ENCODE peak calls at places on chromosomes 12 and 14, in nine cellular contexts. One of them, this sample, is unnamed.

GRCh38 chr12:1791104-1791927 is 29.0 kb upstream of the LRTM2 start:
- DNase-seq in coronary artery: peak
- DNase-seq in activated T-helper 9 cell treated with anti-CD3 and anti-CD28 coated beads, Interleukin-2, amount 50 U/mL, for 16 hours: no peak
- DNase-seq in EL: peak
- DNase-seq in psoas muscle: peak
- DNase-seq in heart left ventricle: peak
- DNase-seq in activated naive CD4-positive, alpha-beta T cell treated with anti-CD3 and anti-CD28 coated beads, Interleukin-2, amount 50 U/mL, for 16 hours: peak
- DNase-seq in tibial artery: peak
- DNase-seq in NCI-H1092: peak
- DNase-seq in this sample: no peak

GRCh38 chr14:66842911-66843572 is 335.1 kb downstream of the GPHN start:
- DNase-seq in heart left ventricle: no peak
- DNase-seq in activated naive CD4-positive, alpha-beta T cell treated with anti-CD3 and anti-CD28 coated beads, Interleukin-2, amount 50 U/mL, for 16 hours: no peak
- DNase-seq in activated T-helper 9 cell treated with anti-CD3 and anti-CD28 coated beads, Interleukin-2, amount 50 U/mL, for 16 hours: no peak
- DNase-seq in EL: no peak
- DNase-seq in tibial artery: no peak
- DNase-seq in NCI-H1092: no peak
- DNase-seq in coronary artery: no peak
- DNase-seq in psoas muscle: no peak
- DNase-seq in this sample: no peak

GRCh38 chr12:120098756-120099470 is 17.6 kb downstream of the RAB35 start:
- DNase-seq in psoas muscle: peak
- DNase-seq in activated T-helper 9 cell treated with anti-CD3 and anti-CD28 coated beads, Interleukin-2, amount 50 U/mL, for 16 hours: no peak
- DNase-seq in NCI-H1092: no peak
- DNase-seq in coronary artery: no peak
- DNase-seq in heart left ventricle: no peak
- DNase-seq in EL: no peak
- DNase-seq in activated naive CD4-positive, alpha-beta T cell treated with anti-CD3 and anti-CD28 coated beads, Interleukin-2, amount 50 U/mL, for 16 hours: no peak
- DNase-seq in tibial artery: no peak
- DNase-seq in this sample: no peak

GRCh38 chr12:67833602-67834001 is 155.6 kb upstream of the IFNG-AS1 start:
- DNase-seq in heart left ventricle: no peak
- DNase-seq in tibial artery: no peak
- DNase-seq in coronary artery: no peak
- DNase-seq in activated T-helper 9 cell treated with anti-CD3 and anti-CD28 coated beads, Interleukin-2, amount 50 U/mL, for 16 hours: no peak
- DNase-seq in EL: no peak
- DNase-seq in activated naive CD4-positive, alpha-beta T cell treated with anti-CD3 and anti-CD28 coated beads, Interleukin-2, amount 50 U/mL, for 16 hours: no peak
- DNase-seq in NCI-H1092: no peak
- DNase-seq in psoas muscle: no peak
- DNase-seq in this sample: no peak

GRCh38 chr12:118375348-118375747 is 1.0 kb upstream of the SUDS3 start:
- DNase-seq in coronary artery: no peak
- DNase-seq in activated naive CD4-positive, alpha-beta T cell treated with anti-CD3 and anti-CD28 coated beads, Interleukin-2, amount 50 U/mL, for 16 hours: no peak
- DNase-seq in tibial artery: no peak
- DNase-seq in NCI-H1092: no peak
- DNase-seq in EL: no peak
- DNase-seq in heart left ventricle: no peak
- DNase-seq in activated T-helper 9 cell treated with anti-CD3 and anti-CD28 coated beads, Interleukin-2, amount 50 U/mL, for 16 hours: no peak
- DNase-seq in psoas muscle: no peak
- DNase-seq in this sample: no peak

GRCh38 chr14:89388853-89389252 is 28.2 kb downstream of the FOXN3 start:
- DNase-seq in NCI-H1092: no peak
- DNase-seq in activated T-helper 9 cell treated with anti-CD3 and anti-CD28 coated beads, Interleukin-2, amount 50 U/mL, for 16 hours: no peak
- DNase-seq in coronary artery: no peak
- DNase-seq in tibial artery: no peak
- DNase-seq in heart left ventricle: no peak
- DNase-seq in EL: peak
- DNase-seq in activated naive CD4-positive, alpha-beta T cell treated with anti-CD3 and anti-CD28 coated beads, Interleukin-2, amount 50 U/mL, for 16 hours: no peak
- DNase-seq in psoas muscle: no peak
- DNase-seq in this sample: no peak

GRCh38 chr12:52551466-52551865 is 1.5 kb downstream of the KRT71 start:
- DNase-seq in tibial artery: no peak
- DNase-seq in NCI-H1092: no peak
- DNase-seq in EL: no peak
- DNase-seq in coronary artery: no peak
- DNase-seq in psoas muscle: no peak
- DNase-seq in activated T-helper 9 cell treated with anti-CD3 and anti-CD28 coated beads, Interleukin-2, amount 50 U/mL, for 16 hours: no peak
- DNase-seq in activated naive CD4-positive, alpha-beta T cell treated with anti-CD3 and anti-CD28 coated beads, Interleukin-2, amount 50 U/mL, for 16 hours: no peak
- DNase-seq in heart left ventricle: peak
- DNase-seq in this sample: no peak

GRCh38 chr12:80627773-80628172 is 79.7 kb upstream of the MYF6 start:
- DNase-seq in psoas muscle: no peak
- DNase-seq in EL: peak
- DNase-seq in coronary artery: no peak
- DNase-seq in activated T-helper 9 cell treated with anti-CD3 and anti-CD28 coated beads, Interleukin-2, amount 50 U/mL, for 16 hours: no peak
- DNase-seq in tibial artery: no peak
- DNase-seq in activated naive CD4-positive, alpha-beta T cell treated with anti-CD3 and anti-CD28 coated beads, Interleukin-2, amount 50 U/mL, for 16 hours: no peak
- DNase-seq in NCI-H1092: no peak
- DNase-seq in heart left ventricle: no peak
- DNase-seq in this sample: no peak

GRCh38 chr14:34051966-34052657 is 101.2 kb upstream of the EGLN3 start:
- DNase-seq in activated T-helper 9 cell treated with anti-CD3 and anti-CD28 coated beads, Interleukin-2, amount 50 U/mL, for 16 hours: no peak
- DNase-seq in activated naive CD4-positive, alpha-beta T cell treated with anti-CD3 and anti-CD28 coated beads, Interleukin-2, amount 50 U/mL, for 16 hours: no peak
- DNase-seq in EL: peak
- DNase-seq in NCI-H1092: no peak
- DNase-seq in psoas muscle: no peak
- DNase-seq in coronary artery: no peak
- DNase-seq in heart left ventricle: no peak
- DNase-seq in tibial artery: no peak
- DNase-seq in this sample: no peak

GRCh38 chr12:52496054-52496453 is 3.0 kb upstream of the KRT6A start:
- DNase-seq in tibial artery: no peak
- DNase-seq in coronary artery: no peak
- DNase-seq in heart left ventricle: no peak
- DNase-seq in NCI-H1092: no peak
- DNase-seq in activated T-helper 9 cell treated with anti-CD3 and anti-CD28 coated beads, Interleukin-2, amount 50 U/mL, for 16 hours: no peak
- DNase-seq in EL: no peak
- DNase-seq in psoas muscle: no peak
- DNase-seq in activated naive CD4-positive, alpha-beta T cell treated with anti-CD3 and anti-CD28 coated beads, Interleukin-2, amount 50 U/mL, for 16 hours: no peak
- DNase-seq in this sample: no peak

GRCh38 chr12:84408936-84409335 is 503.7 kb downstream of the SLC6A15 start:
- DNase-seq in psoas muscle: no peak
- DNase-seq in EL: peak
- DNase-seq in activated T-helper 9 cell treated with anti-CD3 and anti-CD28 coated beads, Interleukin-2, amount 50 U/mL, for 16 hours: no peak
- DNase-seq in heart left ventricle: no peak
- DNase-seq in NCI-H1092: no peak
- DNase-seq in activated naive CD4-positive, alpha-beta T cell treated with anti-CD3 and anti-CD28 coated beads, Interleukin-2, amount 50 U/mL, for 16 hours: no peak
- DNase-seq in tibial artery: no peak
- DNase-seq in coronary artery: no peak
- DNase-seq in this sample: no peak

GRCh38 chr12:122106891-122107660 is 28.5 kb downstream of the MLXIP start:
- DNase-seq in heart left ventricle: peak
- DNase-seq in EL: peak
- DNase-seq in tibial artery: no peak
- DNase-seq in psoas muscle: no peak
- DNase-seq in coronary artery: no peak
- DNase-seq in activated naive CD4-positive, alpha-beta T cell treated with anti-CD3 and anti-CD28 coated beads, Interleukin-2, amount 50 U/mL, for 16 hours: no peak
- DNase-seq in NCI-H1092: peak
- DNase-seq in activated T-helper 9 cell treated with anti-CD3 and anti-CD28 coated beads, Interleukin-2, amount 50 U/mL, for 16 hours: no peak
- DNase-seq in this sample: peak

GRCh38 chr12:127680516-127680915 is 586.5 kb upstream of the TMEM132C start:
- DNase-seq in psoas muscle: no peak
- DNase-seq in NCI-H1092: no peak
- DNase-seq in activated naive CD4-positive, alpha-beta T cell treated with anti-CD3 and anti-CD28 coated beads, Interleukin-2, amount 50 U/mL, for 16 hours: no peak
- DNase-seq in tibial artery: no peak
- DNase-seq in EL: no peak
- DNase-seq in coronary artery: no peak
- DNase-seq in heart left ventricle: no peak
- DNase-seq in activated T-helper 9 cell treated with anti-CD3 and anti-CD28 coated beads, Interleukin-2, amount 50 U/mL, for 16 hours: no peak
- DNase-seq in this sample: no peak

GRCh38 chr12:54680374-54680773 is 32.2 kb upstream of the DCD start:
- DNase-seq in heart left ventricle: no peak
- DNase-seq in activated naive CD4-positive, alpha-beta T cell treated with anti-CD3 and anti-CD28 coated beads, Interleukin-2, amount 50 U/mL, for 16 hours: peak
- DNase-seq in EL: peak
- DNase-seq in activated T-helper 9 cell treated with anti-CD3 and anti-CD28 coated beads, Interleukin-2, amount 50 U/mL, for 16 hours: no peak
- DNase-seq in NCI-H1092: no peak
- DNase-seq in tibial artery: no peak
- DNase-seq in psoas muscle: no peak
- DNase-seq in coronary artery: no peak
- DNase-seq in this sample: no peak

GRCh38 chr14:102390486-102390885 is 27.7 kb downstream of the TECPR2 start:
- DNase-seq in heart left ventricle: no peak
- DNase-seq in tibial artery: no peak
- DNase-seq in NCI-H1092: no peak
- DNase-seq in activated T-helper 9 cell treated with anti-CD3 and anti-CD28 coated beads, Interleukin-2, amount 50 U/mL, for 16 hours: no peak
- DNase-seq in EL: peak
- DNase-seq in activated naive CD4-positive, alpha-beta T cell treated with anti-CD3 and anti-CD28 coated beads, Interleukin-2, amount 50 U/mL, for 16 hours: no peak
- DNase-seq in psoas muscle: no peak
- DNase-seq in coronary artery: no peak
- DNase-seq in this sample: no peak

GRCh38 chr12:55874465-55874864 is 31.7 kb upstream of the MMP19 start:
- DNase-seq in activated naive CD4-positive, alpha-beta T cell treated with anti-CD3 and anti-CD28 coated beads, Interleukin-2, amount 50 U/mL, for 16 hours: no peak
- DNase-seq in coronary artery: no peak
- DNase-seq in tibial artery: no peak
- DNase-seq in heart left ventricle: no peak
- DNase-seq in activated T-helper 9 cell treated with anti-CD3 and anti-CD28 coated beads, Interleukin-2, amount 50 U/mL, for 16 hours: no peak
- DNase-seq in NCI-H1092: no peak
- DNase-seq in psoas muscle: no peak
- DNase-seq in EL: no peak
- DNase-seq in this sample: peak

GRCh38 chr14:88036422-88036821 is 31.5 kb downstream of the GPR65 start:
- DNase-seq in tibial artery: no peak
- DNase-seq in heart left ventricle: no peak
- DNase-seq in activated naive CD4-positive, alpha-beta T cell treated with anti-CD3 and anti-CD28 coated beads, Interleukin-2, amount 50 U/mL, for 16 hours: no peak
- DNase-seq in EL: no peak
- DNase-seq in NCI-H1092: no peak
- DNase-seq in psoas muscle: no peak
- DNase-seq in activated T-helper 9 cell treated with anti-CD3 and anti-CD28 coated beads, Interleukin-2, amount 50 U/mL, for 16 hours: no peak
- DNase-seq in coronary artery: no peak
- DNase-seq in this sample: no peak

GRCh38 chr12:64767495-64767894 is 8.3 kb upstream of the GNS start:
- DNase-seq in psoas muscle: no peak
- DNase-seq in EL: no peak
- DNase-seq in activated naive CD4-positive, alpha-beta T cell treated with anti-CD3 and anti-CD28 coated beads, Interleukin-2, amount 50 U/mL, for 16 hours: no peak
- DNase-seq in tibial artery: no peak
- DNase-seq in coronary artery: no peak
- DNase-seq in heart left ventricle: no peak
- DNase-seq in activated T-helper 9 cell treated with anti-CD3 and anti-CD28 coated beads, Interleukin-2, amount 50 U/mL, for 16 hours: no peak
- DNase-seq in NCI-H1092: no peak
- DNase-seq in this sample: no peak

GRCh38 chr14:73760598-73761586 is 46.7 kb upstream of the PNMA1 start:
- DNase-seq in NCI-H1092: no peak
- DNase-seq in tibial artery: no peak
- DNase-seq in psoas muscle: no peak
- DNase-seq in EL: no peak
- DNase-seq in activated T-helper 9 cell treated with anti-CD3 and anti-CD28 coated beads, Interleukin-2, amount 50 U/mL, for 16 hours: no peak
- DNase-seq in coronary artery: no peak
- DNase-seq in activated naive CD4-positive, alpha-beta T cell treated with anti-CD3 and anti-CD28 coated beads, Interleukin-2, amount 50 U/mL, for 16 hours: no peak
- DNase-seq in heart left ventricle: no peak
- DNase-seq in this sample: no peak

GRCh38 chr14:80977103-80977728 is 21.8 kb downstream of the TSHR start:
- DNase-seq in activated T-helper 9 cell treated with anti-CD3 and anti-CD28 coated beads, Interleukin-2, amount 50 U/mL, for 16 hours: no peak
- DNase-seq in heart left ventricle: no peak
- DNase-seq in tibial artery: no peak
- DNase-seq in psoas muscle: no peak
- DNase-seq in coronary artery: no peak
- DNase-seq in NCI-H1092: no peak
- DNase-seq in activated naive CD4-positive, alpha-beta T cell treated with anti-CD3 and anti-CD28 coated beads, Interleukin-2, amount 50 U/mL, for 16 hours: no peak
- DNase-seq in EL: no peak
- DNase-seq in this sample: no peak

GRCh38 chr14:60166144-60166543 is 946 bp upstream of the DHRS7 start:
- DNase-seq in psoas muscle: no peak
- DNase-seq in activated T-helper 9 cell treated with anti-CD3 and anti-CD28 coated beads, Interleukin-2, amount 50 U/mL, for 16 hours: no peak
- DNase-seq in tibial artery: no peak
- DNase-seq in activated naive CD4-positive, alpha-beta T cell treated with anti-CD3 and anti-CD28 coated beads, Interleukin-2, amount 50 U/mL, for 16 hours: no peak
- DNase-seq in coronary artery: no peak
- DNase-seq in NCI-H1092: no peak
- DNase-seq in heart left ventricle: no peak
- DNase-seq in EL: no peak
- DNase-seq in this sample: no peak

GRCh38 chr12:11731455-11731854 is 82.0 kb downstream of the ETV6 start:
- DNase-seq in NCI-H1092: no peak
- DNase-seq in coronary artery: no peak
- DNase-seq in activated naive CD4-positive, alpha-beta T cell treated with anti-CD3 and anti-CD28 coated beads, Interleukin-2, amount 50 U/mL, for 16 hours: no peak
- DNase-seq in tibial artery: no peak
- DNase-seq in psoas muscle: no peak
- DNase-seq in EL: peak
- DNase-seq in heart left ventricle: no peak
- DNase-seq in activated T-helper 9 cell treated with anti-CD3 and anti-CD28 coated beads, Interleukin-2, amount 50 U/mL, for 16 hours: no peak
- DNase-seq in this sample: no peak

GRCh38 chr12:49962861-49963765 is 1.4 kb downstream of the AQP5 start:
- DNase-seq in heart left ventricle: peak
- DNase-seq in activated T-helper 9 cell treated with anti-CD3 and anti-CD28 coated beads, Interleukin-2, amount 50 U/mL, for 16 hours: no peak
- DNase-seq in coronary artery: no peak
- DNase-seq in tibial artery: peak
- DNase-seq in NCI-H1092: peak
- DNase-seq in EL: peak
- DNase-seq in psoas muscle: no peak
- DNase-seq in activated naive CD4-positive, alpha-beta T cell treated with anti-CD3 and anti-CD28 coated beads, Interleukin-2, amount 50 U/mL, for 16 hours: no peak
- DNase-seq in this sample: no peak